ENCODE peak calls at places on chromosomes 13 and 19, in five cellular contexts. X is fibroblast of lung, A is mammary epithelial cell, E is GM23338, P is DND-41. C is an unnamed sample.

GRCh38 chr13:40517486-40518311 is 148.7 kb downstream of the FOXO1 start:
- DNase-seq in X (no peak), A (no peak), E (no peak), P (no peak), C (no peak)

GRCh38 chr19:2494084-2494446 is 18.1 kb downstream of the GADD45B start:
- DNase-seq in X (peak; percentile 87), A (peak; percentile 34), E (no peak), P (no peak), C (no peak)

GRCh38 chr13:105608132-105608531 is 927.3 kb downstream of the EFNB2 start:
- DNase-seq in X (no peak), A (no peak), E (no peak), P (no peak), C (no peak)

GRCh38 chr19:50024719-50025021 is 502 bp downstream of the VRK3 start:
- DNase-seq in X (no peak), A (no peak), E (no peak), P (no peak), C (no peak)

GRCh38 chr19:44796701-44797115 is 12.2 kb upstream of the BCAM start:
- DNase-seq in X (peak; percentile 41), A (no peak), E (peak; percentile 73), P (peak; percentile 23), C (no peak)

GRCh38 chr19:40461669-40462221 is 3.8 kb downstream of the BLVRB start:
- DNase-seq in X (no peak), A (no peak), E (no peak), P (no peak), C (no peak)

GRCh38 chr13:26679945-26680516 is 80.6 kb downstream of the GPR12 start:
- DNase-seq in X (peak; percentile 24), A (no peak), E (peak; percentile 71), P (no peak), C (no peak)

GRCh38 chr13:63843766-63844699 is 2428.4 kb upstream of the PCDH20 start:
- DNase-seq in X (no peak), A (no peak), E (no peak), P (no peak), C (no peak)

GRCh38 chr19:14648506-14648905 is 26.1 kb downstream of the ADGRE3 start:
- DNase-seq in X (no peak), A (no peak), E (no peak), P (no peak), C (no peak)

GRCh38 chr13:66995366-66995663 is 234.8 kb downstream of the PCDH9 start:
- DNase-seq in X (no peak), A (no peak), E (no peak), P (peak; percentile 30), C (no peak)

GRCh38 chr13:40352807-40353562 is 313.5 kb downstream of the FOXO1 start:
- DNase-seq in X (peak; percentile 76), A (no peak), E (no peak), P (no peak), C (no peak)

GRCh38 chr19:13794388-13794751 is 873 bp upstream of the ZSWIM4 start:
- DNase-seq in X (peak; percentile 98), A (peak; percentile 70), E (peak; percentile 39), P (no peak), C (no peak)

GRCh38 chr13:47252627-47253026 is 355.8 kb upstream of the HTR2A start:
- DNase-seq in X (peak; percentile 31), A (no peak), E (no peak), P (no peak), C (no peak)

GRCh38 chr13:95354680-95355487 is 53.6 kb upstream of the ABCC4 start:
- DNase-seq in X (peak; percentile 12), A (no peak), E (no peak), P (no peak), C (no peak)

GRCh38 chr13:24671367-24672117 is 8.7 kb upstream of the ATP12A start:
- DNase-seq in X (peak; percentile 81), A (peak; percentile 87), E (peak; percentile 87), P (peak; percentile 10), C (peak; percentile 66)

GRCh38 chr19:13097331-13098258 is 5.1 kb downstream of the LYL1 start:
- DNase-seq in X (no peak), A (no peak), E (peak; percentile 40), P (no peak), C (no peak)

GRCh38 chr13:75399879-75400217 is 82.1 kb downstream of the TBC1D4 start:
- DNase-seq in X (no peak), A (no peak), E (no peak), P (no peak), C (no peak)

GRCh38 chr19:48806818-48807589 is 3.8 kb downstream of the BCAT2 start:
- DNase-seq in X (peak; percentile 40), A (no peak), E (peak; percentile 68), P (peak; percentile 64), C (peak; percentile 24)

GRCh38 chr19:2986951-2987491 is 9.7 kb downstream of the TLE6 start:
- DNase-seq in X (no peak), A (no peak), E (peak; percentile 83), P (no peak), C (no peak)

GRCh38 chr19:55344444-55344843 is 4.8 kb downstream of the KMT5C start:
- DNase-seq in X (peak; percentile 40), A (peak; percentile 81), E (no peak), P (no peak), C (no peak)

GRCh38 chr13:95479706-95480105 is 72.8 kb upstream of the CLDN10 start:
- DNase-seq in X (no peak), A (no peak), E (no peak), P (no peak), C (no peak)

GRCh38 chr13:113044431-113045114 is 61.0 kb upstream of the F7 start:
- DNase-seq in X (no peak), A (no peak), E (no peak), P (no peak), C (no peak)
- TF ChIP-seq EZH2 in X (no peak), A (no peak), E (no peak), P (no peak), C (no peak)

GRCh38 chr19:19256072-19256969 is 16.8 kb downstream of the TM6SF2 start:
- DNase-seq in X (no peak), A (no peak), E (peak; percentile 70), P (no peak), C (no peak)
- H3K27ac ChIP-seq in X (no peak overlapping the region), A (no peak overlapping the region), E (no peak overlapping the region), P (no peak overlapping the region), C (no peak overlapping the region)

GRCh38 chr13:46178143-46178542 is 3.8 kb downstream of the LCP1 start:
- DNase-seq in X (no peak), A (no peak), E (no peak), P (no peak), C (no peak)

GRCh38 chr13:46176756-46177155 is 5.2 kb downstream of the LCP1 start:
- DNase-seq in X (no peak), A (no peak), E (no peak), P (peak; percentile 33), C (no peak)

GRCh38 chr13:46180393-46180792 is 1.6 kb downstream of the LCP1 start:
- DNase-seq in X (no peak), A (no peak), E (no peak), P (no peak), C (no peak)

GRCh38 chr13:46179576-46180368 is 2.2 kb downstream of the LCP1 start:
- DNase-seq in X (no peak), A (no peak), E (no peak), P (peak; percentile 91), C (no peak)

DNA sequence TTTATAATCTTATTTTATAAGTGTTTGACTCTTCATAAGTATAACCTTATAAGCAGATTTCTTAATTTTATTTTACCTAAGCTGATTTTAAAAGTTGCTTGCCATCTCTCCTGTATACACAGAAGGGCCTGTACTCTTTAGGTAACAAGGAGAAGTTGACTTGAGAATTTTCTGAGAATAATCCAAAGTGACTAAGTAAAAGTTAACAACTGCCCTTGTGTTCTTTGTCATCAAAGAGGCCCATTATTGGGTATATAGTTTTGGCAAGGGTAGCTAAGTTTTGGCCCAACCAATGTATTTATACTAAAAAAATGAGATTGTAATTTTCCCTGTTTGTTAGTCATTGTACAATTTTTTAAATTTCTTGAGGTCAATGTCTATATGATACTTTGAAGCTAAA is 3.2 kb downstream of the LCP1 start:
- DNase-seq in X (no peak), A (no peak), E (no peak), P (no peak), C (no peak)
- TF ChIP-seq EZH2 in X (no peak), A (no peak), E (no peak), P (no peak), C (no peak)

DNA sequence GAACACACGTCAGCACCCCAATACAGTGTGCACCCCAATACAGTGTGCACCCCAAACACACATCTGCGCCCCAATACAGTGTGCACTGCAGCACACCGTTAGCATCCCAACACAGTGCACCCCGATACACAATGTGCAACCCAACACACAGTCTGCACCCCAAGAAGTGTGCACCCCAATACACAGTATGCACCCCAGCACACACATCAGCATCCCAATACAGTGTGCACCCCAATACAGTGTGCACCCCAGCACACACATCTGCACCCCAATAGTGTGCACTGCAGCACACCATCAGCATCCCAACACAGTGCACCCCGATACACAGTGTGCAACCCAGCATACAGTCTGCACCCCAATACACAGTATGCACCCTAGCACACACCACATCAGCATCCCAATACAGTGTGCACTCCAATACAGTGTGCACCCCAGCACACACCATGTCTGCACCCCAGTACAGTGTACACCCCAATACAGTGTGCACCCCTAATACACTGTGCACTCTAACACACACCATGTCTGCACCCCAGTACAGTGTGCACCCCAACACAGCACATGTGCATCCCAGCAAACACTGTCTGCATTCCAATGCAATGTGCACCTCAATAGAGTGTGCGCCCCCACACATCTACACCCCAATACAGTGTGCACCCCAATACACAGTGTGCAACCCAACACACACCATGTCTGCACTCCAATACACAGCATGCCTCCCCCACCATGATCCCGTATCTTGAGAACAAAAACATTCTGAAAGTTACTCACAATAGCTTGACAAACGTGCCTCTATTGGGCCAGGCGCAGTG is 858 bp upstream of the CARS2 start:
- DNase-seq in X (no peak), A (no peak), E (no peak), P (no peak), C (no peak)
- H3K27ac ChIP-seq in X (peak overlapping the region; percentile 42), A (no peak overlapping the region), E (no peak overlapping the region), P (peak overlapping the region; percentile 81), C (no peak overlapping the region)

GRCh38 chr13:27980280-27980998 is 8.1 kb downstream of the URAD start:
- DNase-seq in X (no peak), A (no peak), E (peak; percentile 62), P (no peak), C (no peak)

GRCh38 chr13:27981006-27981708 is 7.3 kb downstream of the URAD start:
- DNase-seq in X (no peak), A (no peak), E (no peak), P (no peak), C (no peak)

GRCh38 chr13:27978301-27978968 is 9.3 kb upstream of the CDX2 start:
- DNase-seq in X (no peak), A (no peak), E (peak; percentile 85), P (no peak), C (no peak)

GRCh38 chr13:27979001-27979643 is 9.4 kb downstream of the URAD start:
- DNase-seq in X (no peak), A (no peak), E (peak; percentile 66), P (no peak), C (no peak)

GRCh38 chr13:27979765-27980279 is 8.7 kb downstream of the URAD start:
- DNase-seq in X (no peak), A (no peak), E (no peak), P (no peak), C (no peak)
- TF ChIP-seq EZH2 in X (peak; percentile 90), A (peak; percentile 93), E (peak; percentile 94), P (no peak), C (no peak)